ENCODE peak calls at places on chromosomes 6 and 20, in four cellular contexts. X, K, R and W are unnamed samples.
A peak's percentile ranks its signal among the peaks of the same experiment; 100 is the strongest.

GRCh38 chr20:61922411-61922810 is 143.3 kb downstream of the TAF4 start:
- DNase-seq in X (no peak), K (no peak), R (no peak), W (no peak)

GRCh38 chr6:138979365-138979764 is 8.7 kb downstream of the REPS1 start:
- DNase-seq in X (no peak), K (no peak), R (no peak), W (no peak)

GRCh38 chr6:33914519-33915120 is 110.8 kb upstream of the MLN start:
- DNase-seq in X (no peak), K (no peak), R (no peak), W (no peak)

GRCh38 chr20:29497261-29497671 is 1760.2 kb upstream of the DEFB115 start:
- DNase-seq in X (no peak), K (no peak), R (no peak), W (no peak)

GRCh38 chr20:53079483-53079810 is 107.3 kb downstream of the TSHZ2 start:
- DNase-seq in X (no peak), K (no peak), R (no peak), W (no peak)

GRCh38 chr6:104813552-104813951 is 46.2 kb downstream of the HACE1 start:
- DNase-seq in X (no peak), K (no peak), R (no peak), W (no peak)

GRCh38 chr6:43060034-43060754 is 763 bp downstream of the KLC4 start:
- DNase-seq in X (no peak), K (no peak), R (no peak), W (no peak)

GRCh38 chr20:45589725-45590124 is 10.6 kb upstream of the WFDC8 start:
- DNase-seq in X (no peak), K (no peak), R (no peak), W (no peak)

GRCh38 chr6:43831211-43831610 is 61.2 kb downstream of the VEGFA start:
- DNase-seq in X (no peak), K (no peak), R (no peak), W (no peak)

GRCh38 chr6:160014869-160015182 is 45.9 kb downstream of the IGF2R start:
- DNase-seq in X (no peak), K (no peak), R (no peak), W (no peak)

GRCh38 chr6:121439456-121440250 is 4.2 kb downstream of the GJA1 start:
- DNase-seq in X (no peak), K (no peak), R (no peak), W (no peak)

GRCh38 chr6:121491576-121491975 is 56.1 kb downstream of the GJA1 start:
- DNase-seq in X (no peak), K (no peak), R (no peak), W (no peak)

GRCh38 chr20:21809961-21810523 is 104.6 kb downstream of the PAX1 start:
- DNase-seq in X (no peak), K (no peak), R (no peak), W (no peak)

GRCh38 chr20:4811661-4812181 is 90.0 kb downstream of the PRND start:
- DNase-seq in X (no peak), K (peak; percentile 72), R (no peak), W (peak; percentile 77)

GRCh38 chr6:26214826-26215199 is 127.6 kb downstream of the HFE start:
- DNase-seq in X (no peak), K (no peak), R (no peak), W (no peak)

GRCh38 chr6:158047563-158048323 is 66.1 kb downstream of the SYNJ2 start:
- DNase-seq in X (no peak), K (peak; percentile 3), R (no peak), W (no peak)

GRCh38 chr6:1527098-1527497 is 82.6 kb upstream of the FOXC1 start:
- DNase-seq in X (peak; percentile 75), K (peak; percentile 65), R (peak; percentile 20), W (no peak)

GRCh38 chr6:166864333-166864732 is 92.0 kb downstream of the RNASET2 start:
- DNase-seq in X (no peak), K (no peak), R (no peak), W (no peak)

GRCh38 chr6:42226251-42227143 is 8.8 kb upstream of the MRPS10 start:
- DNase-seq in X (peak; percentile 78), K (no peak), R (no peak), W (no peak)

GRCh38 chr6:558959-559358 is 97.9 kb downstream of the HUS1B start:
- DNase-seq in X (no peak), K (no peak), R (no peak), W (no peak)

GRCh38 chr6:14286144-14286543 is 168.6 kb downstream of the CD83 start:
- DNase-seq in X (peak; percentile 57), K (no peak), R (no peak), W (no peak)

DNA sequence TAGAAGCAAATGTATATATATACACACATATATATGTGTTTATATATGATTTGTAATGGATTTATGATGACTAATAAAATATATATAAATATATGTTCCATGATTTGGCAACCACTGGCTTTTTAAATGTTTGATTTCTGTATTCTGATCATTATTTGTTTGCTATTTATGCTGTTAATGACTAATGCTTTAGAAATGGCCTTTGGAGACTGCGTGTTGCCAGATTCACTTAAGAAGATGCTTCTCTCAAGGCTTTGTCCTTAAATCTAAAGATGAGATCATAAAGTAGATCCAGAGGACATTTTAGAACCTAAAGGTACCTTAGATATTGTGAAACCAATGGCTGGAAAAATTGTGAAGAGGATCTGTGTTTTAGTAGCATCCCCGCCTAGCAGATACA is 116.0 kb upstream of the SUPT3H start:
- DNase-seq in X (no peak), K (no peak), R (no peak), W (no peak)
- H3K4me3 ChIP-seq in X (no peak overlapping the region), K (no peak overlapping the region), R (no peak overlapping the region), W (no peak overlapping the region)

GRCh38 chr6:100628180-100628579 is 163.5 kb upstream of the SIM1 start:
- DNase-seq in X (no peak), K (no peak), R (no peak), W (no peak)

GRCh38 chr6:100620085-100620484 is 155.4 kb upstream of the SIM1 start:
- DNase-seq in X (no peak), K (no peak), R (no peak), W (no peak)

GRCh38 chr6:100617633-100618348 is 153.1 kb upstream of the SIM1 start:
- DNase-seq in X (no peak), K (no peak), R (no peak), W (no peak)

GRCh38 chr6:100618349-100618671 is 153.6 kb upstream of the SIM1 start:
- DNase-seq in X (no peak), K (no peak), R (no peak), W (no peak)

GRCh38 chr6:100622907-100623692 is 158.4 kb upstream of the SIM1 start:
- DNase-seq in X (no peak), K (no peak), R (no peak), W (no peak)
- H3K4me1 ChIP-seq in X (no peaks in the 10 kb centered on the region), K (no peaks in the 10 kb centered on the region), R (no peaks in the 10 kb centered on the region), W (no peaks in the 10 kb centered on the region)

GRCh38 chr6:30845183-30845582 is 39.1 kb upstream of the DDR1 start:
- DNase-seq in X (peak; percentile 73), K (no peak), R (no peak), W (no peak)

GRCh38 chr6:30849903-30850651 is 34.2 kb upstream of the DDR1 start:
- DNase-seq in X (no peak), K (no peak), R (no peak), W (no peak)

GRCh38 chr6:30844118-30844535 is 40.2 kb upstream of the DDR1 start:
- DNase-seq in X (peak; percentile 85), K (no peak), R (no peak), W (no peak)

GRCh38 chr6:30847421-30847970 is 36.8 kb upstream of the DDR1 start:
- DNase-seq in X (peak; percentile 79), K (no peak), R (no peak), W (no peak)

DNA sequence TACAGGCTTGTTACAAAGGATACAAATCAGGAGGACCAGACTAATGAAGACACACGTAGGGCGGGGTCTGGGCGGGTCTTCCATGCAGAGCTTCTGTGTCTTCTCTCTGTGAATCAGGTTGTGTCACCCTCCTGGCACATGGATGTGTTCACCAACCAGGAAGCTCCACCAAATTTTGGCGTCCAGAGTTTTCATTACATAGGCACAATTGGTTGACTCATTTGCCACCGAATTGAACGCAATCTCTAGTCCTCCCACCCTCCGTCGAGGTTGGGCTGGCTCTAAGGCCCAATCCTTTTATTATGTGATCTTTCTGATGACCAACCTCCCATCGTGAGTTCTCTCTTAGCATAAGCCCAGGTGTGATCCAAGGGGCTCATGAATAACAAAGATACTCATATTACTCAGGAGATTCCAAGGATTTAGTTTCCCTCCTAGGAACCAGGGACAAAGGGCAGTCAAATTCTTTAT is 36.3 kb upstream of the DDR1 start:
- DNase-seq in X (peak; percentile 79), K (no peak), R (peak; percentile 66), W (no peak)
- H3K4me3 ChIP-seq in X (no peak overlapping the region), K (no peak overlapping the region), R (peak overlapping the region; percentile 23), W (no peak overlapping the region)

GRCh38 chr6:35497571-35498406 is 910 bp upstream of the TEAD3 start:
- DNase-seq in X (peak; percentile 86), K (peak; percentile 83), R (no peak), W (no peak)
- H3K4me1 ChIP-seq in X (peaks cover 11% of the 10 kb centered on the region), K (peaks cover 66% of the 10 kb centered on the region), R (peaks cover 24% of the 10 kb centered on the region), W (no peaks in the 10 kb centered on the region)

GRCh38 chr6:136012198-136012884 is 160.8 kb downstream of the PDE7B start:
- DNase-seq in X (no peak), K (no peak), R (no peak), W (no peak)

GRCh38 chr6:136014454-136015421 is 163.2 kb downstream of the PDE7B start:
- DNase-seq in X (peak; percentile 47), K (no peak), R (no peak), W (no peak)

GRCh38 chr6:136016228-136017225 is 165.0 kb downstream of the PDE7B start:
- DNase-seq in X (peak; percentile 54), K (no peak), R (no peak), W (no peak)

GRCh38 chr6:136012948-136013347 is 161.4 kb downstream of the PDE7B start:
- DNase-seq in X (no peak), K (no peak), R (no peak), W (no peak)

DNA sequence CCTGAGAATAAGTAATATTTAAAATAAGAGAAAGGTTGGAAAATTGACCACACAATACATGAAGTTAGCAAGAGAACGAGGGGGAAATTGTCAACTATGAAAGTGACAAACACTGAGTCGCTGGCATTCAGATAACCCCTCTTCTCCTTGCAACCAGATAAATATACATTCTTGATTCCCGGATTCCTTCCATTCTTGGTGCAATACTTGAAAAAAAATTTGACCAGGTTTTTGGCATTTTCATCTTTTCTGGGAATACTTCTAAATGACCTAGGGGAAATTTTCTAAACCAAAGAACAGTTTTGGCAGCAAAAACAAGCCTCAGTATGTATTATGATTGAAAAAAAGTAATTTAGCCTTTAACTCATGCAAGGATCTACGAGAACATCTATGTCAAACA is 164.0 kb downstream of the PDE7B start:
- DNase-seq in X (no peak), K (no peak), R (no peak), W (no peak)
- H3K4me3 ChIP-seq in X (no peak overlapping the region), K (no peak overlapping the region), R (no peak overlapping the region), W (no peak overlapping the region)